ENCODE peak calls at places on chromosomes 7 and 10, in five cellular contexts. T, Z, G, A and W are unnamed samples. For H3K4me1 and H3K27me3, the result is how much of the 10 kb centered on the place peaks cover.

GRCh38 chr10:49299816-49300139 is 808 bp downstream of the C10orf71 start:
- DNase-seq in T (no peak), Z (no peak), A (no peak), G (no peak), W (no peak)

GRCh38 chr10:101718681-101719275 is 23.8 kb upstream of the FBXW4 start:
- DNase-seq in A (no peak), G (no peak), T (no peak), Z (no peak), W (no peak)

GRCh38 chr10:118543714-118544400 is 51.6 kb downstream of the PRLHR start:
- DNase-seq in A (peak), G (no peak), Z (peak), T (no peak), W (peak)

GRCh38 chr7:82595176-82595575 is 151.6 kb upstream of the CACNA2D1 start:
- DNase-seq in A (no peak), G (no peak), Z (no peak), T (no peak), W (no peak)

GRCh38 chr10:15169555-15170407 is 1.3 kb upstream of the NMT2 start:
- DNase-seq in T (no peak), A (peak), Z (peak), G (no peak), W (no peak)

GRCh38 chr7:140592957-140593356 is 47.7 kb downstream of the DENND2A start:
- DNase-seq in T (no peak), G (no peak), A (no peak), Z (no peak), W (no peak)

GRCh38 chr7:94449151-94449725 is 54.5 kb downstream of the COL1A2 start:
- DNase-seq in G (no peak), Z (peak), A (no peak), T (no peak), W (no peak)

GRCh38 chr7:50356212-50356944 is 51.9 kb downstream of the IKZF1 start:
- DNase-seq in A (no peak), T (no peak), G (peak), Z (no peak), W (no peak)

GRCh38 chr7:94325121-94325475 is 69.6 kb upstream of the COL1A2 start:
- DNase-seq in Z (no peak), A (no peak), T (no peak), G (no peak), W (no peak)

GRCh38 chr10:106181491-106181890 is 983.0 kb downstream of the SORCS1 start:
- DNase-seq in A (no peak), Z (no peak), G (no peak), T (no peak), W (no peak)

GRCh38 chr10:88064608-88065383 is 201.4 kb downstream of the PTEN start:
- DNase-seq in Z (peak), A (no peak), G (peak), T (peak), W (peak)

GRCh38 chr7:51376420-51377092 is 59.9 kb upstream of the COBL start:
- DNase-seq in A (no peak), T (no peak), Z (no peak), G (no peak), W (no peak)

GRCh38 chr7:240887-241421 is 48.6 kb downstream of the FAM20C start:
- DNase-seq in Z (no peak), T (no peak), G (no peak), A (no peak), W (no peak)

GRCh38 chr10:112716924-112717348 is 233.1 kb upstream of the TCF7L2 start:
- DNase-seq in G (no peak), A (no peak), Z (no peak), T (no peak), W (no peak)

GRCh38 chr7:98802088-98802780 is 67.6 kb downstream of the TMEM130 start:
- DNase-seq in G (no peak), A (no peak), T (no peak), Z (no peak), W (no peak)

GRCh38 chr7:67551027-67551426 is 554.4 kb downstream of the TYW1 start:
- DNase-seq in Z (no peak), G (no peak), T (no peak), A (no peak), W (no peak)

GRCh38 chr10:43211431-43212042 is 55.3 kb downstream of the RASGEF1A start:
- DNase-seq in A (no peak), Z (no peak), T (peak), G (peak), W (no peak)

GRCh38 chr7:115087437-115087836 is 165.5 kb downstream of the MDFIC start:
- DNase-seq in Z (no peak), A (no peak), G (no peak), T (no peak), W (no peak)

GRCh38 chr10:21530616-21531015 is 3.4 kb upstream of the MLLT10 start:
- DNase-seq in T (no peak), A (no peak), Z (no peak), G (no peak), W (no peak)

GRCh38 chr7:27196287-27196739 is 3.6 kb downstream of the HOXA13 start:
- DNase-seq in G (peak), A (peak), Z (peak), T (peak), W (peak)

GRCh38 chr10:7251696-7252465 is 159.0 kb downstream of the SFMBT2 start:
- DNase-seq in A (peak), T (no peak), G (peak), Z (no peak), W (no peak)

GRCh38 chr10:133096616-133097269 is 9.0 kb downstream of the ADGRA1 start:
- DNase-seq in Z (no peak), T (no peak), A (no peak), G (no peak), W (no peak)

GRCh38 chr10:119687192-119688032 is 36.2 kb downstream of the BAG3 start:
- DNase-seq in Z (no peak), A (no peak), T (no peak), G (no peak), W (no peak)

GRCh38 chr7:92735707-92736106 is 100.7 kb downstream of the CDK6 start:
- DNase-seq in Z (no peak), T (no peak), A (no peak), G (no peak), W (no peak)

GRCh38 chr7:66359656-66360211 is 154.6 kb downstream of the TPST1 start:
- DNase-seq in Z (no peak), G (peak), T (no peak), A (no peak), W (no peak)

GRCh38 chr7:41567350-41568114 is 135.4 kb downstream of the INHBA start:
- DNase-seq in G (no peak), A (no peak), T (no peak), Z (no peak), W (no peak)

DNA sequence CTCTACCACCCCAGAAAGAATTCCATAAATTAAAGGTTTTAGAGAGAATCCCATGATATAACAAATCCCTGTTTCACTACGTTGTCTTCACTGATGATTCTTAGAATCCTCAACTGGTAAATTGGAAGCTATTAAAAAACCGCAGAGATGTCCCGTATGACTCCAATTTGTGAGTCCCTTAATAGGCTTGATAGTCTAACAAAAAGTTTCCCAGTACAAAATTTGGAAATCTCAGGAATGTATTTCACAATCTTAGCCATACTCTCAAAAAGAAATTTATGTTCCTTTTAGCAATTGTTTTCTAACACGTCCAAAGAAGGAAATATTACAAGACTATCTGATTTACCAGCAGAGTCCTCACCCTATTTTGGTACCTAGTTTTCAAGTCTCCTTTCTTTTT is 2.5 kb downstream of the TES start:
- DNase-seq in T (no peak), A (no peak), Z (no peak), G (no peak), W (no peak)
- H3K4me1 ChIP-seq in T (under half), A (half or more), Z (half or more), G (half or more), W (under half)

GRCh38 chr7:128890306-128891109 is 20.0 kb downstream of the KCP start:
- DNase-seq in G (peak), A (no peak), Z (no peak), T (peak), W (no peak)
- H3K4me3 ChIP-seq in G (peak), A (no peak), Z (no peak), T (peak), W (peak)

GRCh38 chr7:84304407-84304806 is 109.8 kb upstream of the SEMA3A start:
- DNase-seq in Z (no peak), G (no peak), A (no peak), T (no peak), W (no peak)
- H3K27me3 ChIP-seq in Z (under half), G (under half), A (under half), T (under half), W (under half)

DNA sequence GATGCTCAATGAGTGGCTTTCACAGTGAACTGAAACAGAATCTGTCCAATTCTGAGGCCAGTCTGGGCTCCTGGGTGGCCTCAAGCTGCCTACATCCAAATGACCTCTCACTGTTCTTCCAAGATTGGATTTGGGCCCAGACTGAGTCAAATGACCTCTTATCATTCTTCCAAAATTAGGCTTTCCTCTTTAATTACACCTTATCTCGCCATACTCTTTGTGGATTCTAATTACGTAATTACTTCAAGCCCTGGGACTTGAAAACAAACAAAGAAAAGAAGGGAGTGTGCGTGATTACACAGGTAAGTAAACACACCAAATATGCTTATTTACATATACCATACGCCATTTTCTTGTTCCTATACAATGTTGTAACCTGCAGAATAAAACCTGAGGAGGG is 18.8 kb downstream of the SORBS1 start:
- DNase-seq in Z (no peak), A (no peak), G (no peak), T (no peak), W (no peak)
- H3K4me1 ChIP-seq in Z (under half), A (under half), G (under half), T (under half), W (half or more)

GRCh38 chr10:3779146-3779707 is 5.8 kb downstream of the KLF6 start:
- DNase-seq in A (no peak), T (no peak), Z (no peak), G (peak), W (no peak)
- H3K4me3 ChIP-seq in A (no peak), T (peak), Z (peak), G (peak), W (peak)

DNA sequence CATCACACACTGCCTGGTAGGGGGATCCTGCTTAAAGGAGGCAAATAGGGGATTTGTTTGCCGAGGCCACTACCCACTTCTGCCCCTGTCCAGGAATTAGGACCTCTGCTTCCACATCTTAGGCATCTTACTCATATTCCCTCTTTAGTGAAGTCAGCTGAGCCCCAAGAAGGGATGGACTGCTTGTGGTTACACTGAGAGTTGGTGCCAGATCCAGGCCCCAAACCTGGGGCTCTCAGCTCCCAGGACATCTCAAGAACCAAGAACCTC is 1.6 kb upstream of the GPRIN2 start:
- DNase-seq in G (no peak), Z (no peak), T (no peak), A (peak), W (no peak)
- H3K27me3 ChIP-seq in G (under half), Z (under half), T (half or more), A (under half), W (under half)

DNA sequence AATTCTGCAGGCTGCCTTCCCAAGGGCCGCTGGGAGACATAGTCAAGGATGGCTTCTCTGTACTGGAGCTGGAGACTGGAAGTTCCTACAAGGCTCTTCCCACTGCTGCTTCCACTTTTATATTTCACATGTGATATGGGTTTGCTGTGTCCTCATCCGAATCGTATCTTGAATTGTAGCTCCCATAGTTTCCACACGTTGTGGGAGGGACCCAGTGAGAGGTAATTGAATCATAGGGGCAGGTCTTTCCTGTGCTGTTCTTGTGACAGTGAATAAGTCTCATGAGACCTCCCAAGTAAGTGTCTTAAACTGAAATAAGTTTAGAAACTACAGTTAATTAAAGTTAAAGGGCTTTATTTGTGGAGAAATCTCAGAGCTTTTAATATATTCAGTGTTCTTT is 47.0 kb upstream of the BICC1 start:
- DNase-seq in G (no peak), A (no peak), T (no peak), Z (no peak), W (no peak)
- H3K4me1 ChIP-seq in G (under half), A (under half), T (under half), Z (under half), W (under half)

DNA sequence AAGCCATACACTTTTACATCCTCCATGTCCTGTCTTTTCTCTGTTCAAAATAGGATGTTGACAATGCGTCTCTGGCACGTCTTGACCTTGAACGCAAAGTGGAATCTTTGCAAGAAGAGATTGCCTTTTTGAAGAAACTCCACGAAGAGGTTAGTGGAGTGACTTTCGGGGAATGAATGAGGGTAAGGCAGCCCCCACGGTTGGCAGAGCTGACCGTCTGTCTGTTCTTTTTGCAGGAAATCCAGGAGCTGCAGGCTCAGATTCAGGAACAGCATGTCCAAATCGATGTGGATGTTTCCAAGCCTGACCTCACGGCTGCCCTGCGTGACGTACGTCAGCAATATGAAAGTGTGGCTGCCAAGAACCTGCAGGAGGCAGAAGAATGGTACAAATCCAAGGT is 5.5 kb downstream of the VIM start:
- DNase-seq in Z (no peak), T (no peak), G (no peak), A (no peak), W (peak)
- H3K4me3 ChIP-seq in Z (no peak), T (peak), G (peak), A (no peak), W (peak)

DNA sequence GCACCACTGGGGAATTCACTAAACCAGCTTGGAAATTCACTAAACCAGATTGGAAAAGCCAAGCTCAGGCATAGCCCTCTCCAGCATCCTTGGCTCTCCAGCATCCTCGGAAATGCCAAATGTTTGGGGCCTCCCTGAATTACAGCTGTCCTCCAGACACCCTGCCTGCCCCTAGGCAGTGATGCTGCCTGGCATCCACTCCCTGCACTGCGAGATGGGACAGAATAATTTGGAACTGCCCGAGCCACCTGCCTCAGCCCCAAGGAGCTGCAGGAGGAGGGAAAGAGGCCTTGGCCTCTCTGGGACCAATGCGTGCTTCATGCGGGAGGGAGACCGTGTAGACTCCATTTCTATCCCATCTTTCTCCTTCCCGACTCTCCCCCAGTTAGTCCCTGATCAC is 64.3 kb downstream of the INSIG1 start:
- DNase-seq in A (no peak), Z (no peak), T (no peak), G (peak), W (no peak)
- H3K27me3 ChIP-seq in A (under half), Z (under half), T (half or more), G (under half), W (under half)